ENCODE peak calls at places on chromosomes 2 and 18, in four cellular contexts. N, O, W and Q are unnamed samples.

GRCh38 chr2:48026865-48027264 is 120.6 kb upstream of the FBXO11 start:
- DNase-seq in N (no peak), O (no peak), W (no peak), Q (no peak)

GRCh38 chr2:71711470-71711857 is 258.1 kb downstream of the DYSF start:
- DNase-seq in N (no peak), O (no peak), W (no peak), Q (no peak)

GRCh38 chr2:68819556-68819955 is 51.6 kb downstream of the BMP10 start:
- DNase-seq in N (peak; percentile 83), O (no peak), W (no peak), Q (no peak)

GRCh38 chr2:21501344-21502027 is 377.7 kb downstream of the TDRD15 start:
- DNase-seq in N (no peak), O (no peak), W (no peak), Q (no peak)

GRCh38 chr2:20542761-20543578 is 96.1 kb downstream of the RHOB start:
- DNase-seq in N (no peak), O (peak; percentile 26), W (no peak), Q (no peak)

GRCh38 chr2:96267159-96267971 is 1.3 kb downstream of the CIAO1 start:
- DNase-seq in N (peak; percentile 37), O (peak; percentile 84), W (no peak), Q (peak; percentile 67)

GRCh38 chr2:120390381-120391055 is 44.6 kb downstream of the INHBB start:
- DNase-seq in N (no peak), O (peak; percentile 27), W (no peak), Q (peak; percentile 12)

GRCh38 chr18:55096261-55097026 is 137.2 kb upstream of the CCDC68 start:
- DNase-seq in N (peak; percentile 72), O (no peak), W (peak; percentile 16), Q (no peak)

GRCh38 chr18:74635202-74635969 is 37.7 kb downstream of the ZNF407 start:
- DNase-seq in N (no peak), O (no peak), W (no peak), Q (no peak)

GRCh38 chr2:95284886-95285541 is 10.8 kb downstream of the PROM2 start:
- DNase-seq in N (no peak), O (no peak), W (no peak), Q (no peak)

GRCh38 chr18:77147418-77147852 is 14.9 kb upstream of the MBP start:
- DNase-seq in N (peak; percentile 52), O (no peak), W (no peak), Q (peak; percentile 70)

GRCh38 chr2:135378591-135378990 is 152.4 kb downstream of the ZRANB3 start:
- DNase-seq in N (no peak), O (no peak), W (no peak), Q (no peak)

DNA sequence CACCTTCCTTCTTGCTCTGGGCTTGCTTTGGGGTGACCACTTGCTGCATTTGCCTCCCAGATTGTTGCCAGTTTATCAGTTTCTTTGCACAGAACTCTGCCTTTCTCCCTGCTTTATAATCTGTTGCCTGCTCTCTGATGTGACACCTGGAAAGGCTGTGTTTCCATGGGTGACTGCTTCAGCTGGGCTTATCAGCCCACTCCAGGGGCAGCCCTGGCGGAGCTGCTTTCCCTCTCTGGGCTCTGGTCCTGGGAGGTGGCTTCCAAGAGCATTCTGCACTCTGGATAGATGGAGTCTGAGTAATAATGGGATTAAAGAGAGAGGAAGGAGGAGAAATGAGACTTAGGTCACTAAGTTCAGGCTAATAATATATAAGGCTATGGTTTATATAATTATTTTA is 352.7 kb downstream of the TSN start:
- DNase-seq in N (no peak), O (no peak), W (no peak), Q (no peak)
- TF ChIP-seq CTCF in N (no peak), O (no peak), W (no peak), Q (no peak)

DNA sequence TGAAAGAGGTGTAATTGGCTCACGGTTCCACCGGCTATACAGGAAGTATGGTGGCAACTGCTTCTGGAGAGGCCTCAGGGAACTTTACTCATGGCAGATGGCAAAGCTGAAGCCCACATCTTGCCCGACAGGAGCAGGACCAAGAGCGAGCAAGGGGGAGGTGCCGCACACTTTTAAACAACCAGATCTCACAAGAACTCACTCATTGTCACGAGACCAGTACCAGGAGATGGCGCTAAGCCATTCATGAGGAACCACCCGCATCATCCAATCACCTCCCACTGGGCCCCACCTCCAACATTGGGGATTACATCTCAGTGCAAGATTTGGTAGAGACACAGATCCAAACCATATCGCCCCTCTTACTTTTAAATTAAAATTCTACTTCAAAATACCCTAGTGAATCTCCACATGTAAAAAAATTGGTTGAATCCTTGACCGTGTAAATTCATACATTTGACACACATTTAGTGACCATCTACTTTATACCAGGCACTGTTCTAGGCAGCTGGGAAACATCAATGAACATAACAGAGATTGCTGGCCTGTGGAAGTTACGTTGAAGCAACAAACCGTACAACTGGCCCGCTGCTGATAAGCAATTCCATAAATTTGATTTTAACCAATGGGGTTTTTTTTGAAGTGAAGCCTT is 87.6 kb downstream of the ALPK2 start:
- DNase-seq in N (peak; percentile 44), O (no peak), W (no peak), Q (no peak)
- TF ChIP-seq CTCF in N (peak; percentile 28), O (no peak), W (no peak), Q (no peak)

DNA sequence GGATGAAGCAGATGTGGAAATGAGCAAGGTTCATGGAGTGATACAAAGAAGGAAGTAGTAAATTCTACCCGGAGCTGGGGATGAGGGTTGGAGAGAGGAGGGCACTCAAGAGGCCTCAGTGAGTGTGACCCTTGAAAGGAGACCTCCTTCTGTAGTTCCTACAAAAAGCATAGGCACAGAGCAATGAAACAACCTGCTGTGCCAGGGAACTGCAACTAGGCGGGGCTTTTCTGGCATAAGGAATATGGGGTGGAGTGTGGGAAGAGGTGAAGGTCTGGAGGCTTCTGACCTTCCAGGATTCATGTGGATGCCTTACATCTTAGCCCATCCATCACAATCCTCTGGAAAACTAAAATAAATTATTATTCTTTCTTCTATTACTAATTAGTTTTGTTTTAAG is 25.5 kb upstream of the PGAP1 start:
- DNase-seq in N (no peak), O (no peak), W (no peak), Q (no peak)
- TF ChIP-seq CTCF in N (no peak), O (no peak), W (no peak), Q (no peak)

DNA sequence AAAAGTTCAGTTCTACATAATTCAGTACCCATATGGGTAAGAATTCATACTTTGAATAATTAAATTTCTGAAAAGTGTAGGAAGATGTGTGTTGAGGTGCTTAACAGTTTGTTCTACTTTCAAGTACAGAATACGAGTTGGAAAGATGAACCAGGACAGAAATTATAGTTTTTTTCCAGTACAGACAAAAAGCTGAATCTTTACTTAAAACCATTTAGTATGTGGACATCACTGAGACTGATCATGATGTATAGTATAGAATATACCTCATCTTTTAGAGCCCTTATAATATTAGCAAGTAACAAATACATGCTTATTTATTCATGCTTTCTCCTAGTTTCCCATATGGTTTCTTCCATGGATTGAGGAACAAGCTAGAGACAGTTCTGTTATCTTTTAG is 10.0 kb downstream of the DDX1 start:
- DNase-seq in N (no peak), O (no peak), W (no peak), Q (no peak)
- TF ChIP-seq CTCF in N (no peak), O (no peak), W (no peak), Q (no peak)

DNA sequence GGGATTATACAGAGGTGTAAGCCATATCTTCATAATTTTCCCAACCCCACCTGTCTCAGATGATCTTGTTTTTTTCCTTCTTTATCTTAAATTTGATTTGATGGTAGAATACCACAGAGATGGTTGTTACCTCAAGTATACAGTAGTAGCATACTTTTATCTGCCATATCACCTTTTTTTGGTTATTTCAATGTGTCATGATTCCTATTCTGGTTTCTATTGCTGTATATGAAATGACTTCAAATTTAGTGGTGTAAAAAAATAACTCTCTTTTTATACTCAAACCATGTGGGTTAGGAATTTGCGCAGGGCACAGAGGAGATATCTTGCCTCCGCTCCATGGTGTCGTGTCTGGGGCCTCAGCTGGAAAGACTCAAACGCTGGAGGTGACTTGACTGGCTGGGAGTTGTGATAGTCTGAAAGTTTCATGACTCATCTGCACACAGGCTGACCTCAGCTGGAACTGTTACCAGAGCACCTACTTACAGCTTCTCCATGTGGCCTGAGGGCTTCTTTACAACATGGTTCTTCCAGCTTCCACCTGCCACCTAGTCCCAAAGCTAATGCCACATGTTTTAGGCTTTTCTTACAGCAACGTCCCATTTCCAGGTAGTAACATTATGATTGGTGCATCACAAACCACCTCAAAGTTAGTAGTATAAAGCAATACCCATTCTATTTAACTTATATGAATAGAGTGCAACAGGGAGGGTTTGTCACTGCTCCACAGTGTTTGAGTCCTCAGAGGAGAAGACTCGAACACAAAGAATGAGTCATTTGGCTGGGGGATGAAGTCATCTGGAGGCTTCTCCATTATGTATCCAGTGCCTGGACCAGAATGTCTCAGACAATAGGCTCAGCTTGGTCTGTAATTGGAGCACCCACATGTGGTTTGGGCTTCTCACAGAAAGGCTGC is 82.3 kb upstream of the XPO1 start:
- DNase-seq in N (peak; percentile 88), O (no peak), W (no peak), Q (no peak)
- TF ChIP-seq CTCF in N (no peak), O (no peak), W (no peak), Q (no peak)

GRCh38 chr2:65387017-65387416 is 45.4 kb downstream of the SPRED2 start:
- DNase-seq in N (no peak), O (no peak), W (no peak), Q (no peak)
- TF ChIP-seq CTCF in N (no peak), O (no peak), W (no peak), Q (no peak)